ENCODE peak calls at places on chromosomes 7 and 10, in four cellular contexts. J is IMR-90, O is K562, V is GM12878. R is an unnamed sample.

GRCh38 chr10:126058507-126058906 is 162.1 kb downstream of the FANK1 start:
- DNase-seq in J (no peak), O (no peak), V (no peak), R (peak; percentile 85)

GRCh38 chr7:2018786-2019692 is 213.7 kb downstream of the MAD1L1 start:
- DNase-seq in J (peak; percentile 82), O (peak; percentile 96), V (no peak), R (peak; percentile 43)

GRCh38 chr7:85103352-85103751 is 83.5 kb downstream of the SEMA3D start:
- DNase-seq in J (no peak), O (no peak), V (no peak), R (no peak)

GRCh38 chr7:26451997-26452396 is 160.3 kb downstream of the SNX10 start:
- DNase-seq in J (no peak), O (no peak), V (no peak), R (no peak)

GRCh38 chr7:77327932-77328628 is 88.1 kb downstream of the GSAP start:
- DNase-seq in J (no peak), O (no peak), V (no peak), R (no peak)

GRCh38 chr10:58400609-58401008 is 15.4 kb downstream of the TFAM start:
- DNase-seq in J (peak; percentile 62), O (no peak), V (no peak), R (no peak)

GRCh38 chr10:117477961-117478670 is 64.4 kb upstream of the EMX2 start:
- DNase-seq in J (peak; percentile 19), O (peak; percentile 29), V (no peak), R (no peak)

GRCh38 chr7:155426543-155427410 is 31.2 kb upstream of the EN2 start:
- DNase-seq in J (no peak), O (no peak), V (no peak), R (no peak)

GRCh38 chr7:18936265-18936664 is 181.2 kb downstream of the TWIST1 start:
- DNase-seq in J (peak; percentile 15), O (no peak), V (no peak), R (no peak)

GRCh38 chr7:147765301-147765700 is 825.3 kb upstream of the C7orf33 start:
- DNase-seq in J (no peak), O (no peak), V (no peak), R (no peak)

GRCh38 chr7:8065356-8065813 is 96.8 kb downstream of the GLCCI1 start:
- DNase-seq in J (peak; percentile 88), O (no peak), V (no peak), R (no peak)

GRCh38 chr7:94266278-94266677 is 128.4 kb upstream of the COL1A2 start:
- DNase-seq in J (no peak), O (no peak), V (no peak), R (no peak)

GRCh38 chr10:17352583-17352982 is 101.8 kb downstream of the ST8SIA6 start:
- DNase-seq in J (no peak), O (no peak), V (no peak), R (no peak)

GRCh38 chr7:149300751-149301150 is 38.8 kb downstream of the ZNF783 start:
- DNase-seq in J (no peak), O (no peak), V (no peak), R (no peak)

GRCh38 chr7:42650171-42650570 is 261.7 kb downstream of the C7orf25 start:
- DNase-seq in J (no peak), O (no peak), V (no peak), R (no peak)

DNA sequence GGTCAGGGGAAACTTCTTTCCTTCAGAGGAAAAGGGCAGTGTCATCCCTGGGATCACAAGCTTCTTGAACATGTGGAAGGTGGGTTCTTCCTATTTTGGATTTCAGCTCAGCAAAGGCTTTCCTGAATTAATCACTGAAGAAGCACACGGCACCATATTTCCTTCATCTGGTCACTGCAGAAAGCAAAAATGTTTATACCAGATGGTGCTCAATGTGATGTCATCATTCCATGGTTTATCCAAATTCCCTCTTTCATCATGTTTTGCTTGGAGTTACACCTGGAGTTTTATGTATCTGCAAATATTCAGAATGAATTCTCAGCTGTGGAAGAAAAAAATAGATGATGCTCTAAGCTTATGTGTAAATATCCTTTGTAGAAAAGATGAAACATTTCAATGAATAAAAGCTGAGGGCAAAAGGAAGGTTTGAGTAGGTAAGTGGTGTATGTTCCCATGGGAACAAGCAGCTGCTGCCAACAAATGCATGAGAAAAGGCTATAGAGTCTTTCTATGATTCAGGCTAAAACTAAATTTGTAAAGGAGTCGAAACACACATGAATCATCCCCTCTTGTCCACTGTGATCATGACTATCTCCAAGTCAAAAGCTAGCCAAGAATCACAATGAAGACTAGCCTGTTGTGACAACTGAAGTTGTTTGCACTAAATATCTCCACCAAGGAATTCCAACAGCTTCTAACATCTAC is 26.9 kb upstream of the BPGM start:
- DNase-seq in J (peak; percentile 96), O (no peak), V (no peak), R (no peak)
- H3K9ac ChIP-seq in J (no peak overlapping the region), O (no peak overlapping the region), V (no peak overlapping the region), R (peak overlapping the region; percentile 72)

GRCh38 chr7:50762337-50762736 is 20.4 kb downstream of the GRB10 start:
- DNase-seq in J (no peak), O (no peak), V (no peak), R (no peak)
- TF ChIP-seq RCOR1 in J (no peak), O (no peak), V (no peak), R (no peak)

GRCh38 chr7:120951309-120951706 is 731 bp downstream of the ING3 start:
- DNase-seq in J (no peak), O (no peak), V (no peak), R (no peak)
- H3K9ac ChIP-seq in J (peak overlapping the region; percentile 48), O (peak overlapping the region; percentile 97), V (peak overlapping the region; percentile 92), R (peak overlapping the region; percentile 95)

GRCh38 chr10:132575320-132576201 is 38.0 kb downstream of the INPP5A start:
- DNase-seq in J (peak; percentile 91), O (no peak), V (peak; percentile 89), R (no peak)
- TF ChIP-seq RCOR1 in J (no peak), O (no peak), V (no peak), R (no peak)

DNA sequence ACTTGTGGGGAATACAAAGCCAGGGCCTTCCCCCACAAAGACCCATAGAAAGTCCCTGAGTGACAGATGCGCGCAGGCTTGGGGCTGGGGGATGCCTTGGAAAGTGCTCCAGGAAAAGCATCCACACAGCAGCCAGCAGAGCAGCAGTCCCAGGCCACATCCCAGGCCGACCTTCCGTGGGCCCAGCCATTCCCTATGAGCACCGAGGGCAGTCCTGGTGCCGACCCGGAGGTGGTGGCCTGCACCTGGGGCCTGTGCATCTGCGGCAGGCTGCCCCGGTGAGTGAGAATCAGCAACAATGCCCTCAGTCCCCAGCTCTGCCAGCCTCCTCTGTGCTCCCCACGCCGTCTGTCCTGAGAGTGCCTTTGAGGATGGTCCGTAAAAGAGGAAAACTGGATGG is 26.4 kb downstream of the ASB13 start:
- DNase-seq in J (no peak), O (no peak), V (no peak), R (no peak)
- H3K9ac ChIP-seq in J (no peak overlapping the region), O (no peak overlapping the region), V (no peak overlapping the region), R (no peak overlapping the region)

GRCh38 chr10:14748471-14748870 is 26.2 kb downstream of the FAM107B start:
- DNase-seq in J (no peak), O (no peak), V (no peak), R (no peak)

GRCh38 chr10:14750900-14751575 is 23.7 kb downstream of the FAM107B start:
- DNase-seq in J (no peak), O (no peak), V (no peak), R (peak; percentile 52)

GRCh38 chr10:14757394-14757793 is 17.3 kb downstream of the FAM107B start:
- DNase-seq in J (no peak), O (no peak), V (no peak), R (no peak)

GRCh38 chr10:14749051-14749809 is 25.5 kb downstream of the FAM107B start:
- DNase-seq in J (no peak), O (no peak), V (no peak), R (no peak)

DNA sequence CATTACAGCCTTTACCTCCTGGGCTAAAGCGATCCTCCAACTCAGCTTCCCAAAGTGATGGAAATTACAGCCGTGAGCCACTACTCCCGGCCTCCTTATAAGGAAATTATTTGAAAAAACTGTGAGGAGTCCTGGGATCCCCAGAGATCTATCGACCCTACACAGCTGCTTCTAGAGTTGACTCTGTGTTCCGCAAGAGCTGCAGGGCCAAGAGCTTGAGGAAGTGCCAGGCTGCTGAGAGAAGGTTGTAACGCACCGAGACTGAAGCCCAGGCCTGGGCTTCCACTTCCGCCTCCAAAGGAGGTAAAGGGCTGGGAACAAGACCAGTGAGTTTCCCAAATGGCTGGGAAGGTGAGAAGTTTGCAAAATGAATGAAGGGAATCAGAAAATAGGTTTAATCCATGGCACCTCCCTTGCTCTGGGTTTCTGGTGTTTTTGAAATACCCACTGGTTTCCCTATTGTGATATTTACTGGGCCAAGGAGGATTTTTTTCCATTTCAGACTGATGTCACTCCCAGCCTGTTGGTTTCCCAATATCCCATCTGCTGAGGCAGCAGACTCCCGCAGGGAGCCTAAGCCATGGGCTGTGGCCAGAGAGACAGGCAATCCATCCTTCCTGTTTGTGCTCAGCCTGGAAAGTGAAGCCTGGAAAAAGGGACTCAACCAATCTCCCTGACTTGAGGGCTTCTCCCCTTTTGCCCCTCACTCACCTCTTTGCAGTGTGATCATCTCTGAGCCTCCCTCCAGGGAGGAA is 22.9 kb downstream of the FAM107B start:
- DNase-seq in J (peak; percentile 26), O (no peak), V (no peak), R (no peak)
- TF ChIP-seq RCOR1 in J (no peak), O (no peak), V (no peak), R (no peak)

GRCh38 chr10:72329290-72330058 is 25.2 kb downstream of the DNAJB12 start:
- DNase-seq in J (no peak), O (no peak), V (no peak), R (no peak)
- H3K9ac ChIP-seq in J (no peak overlapping the region), O (peak overlapping the region; percentile 74), V (no peak overlapping the region), R (no peak overlapping the region)

DNA sequence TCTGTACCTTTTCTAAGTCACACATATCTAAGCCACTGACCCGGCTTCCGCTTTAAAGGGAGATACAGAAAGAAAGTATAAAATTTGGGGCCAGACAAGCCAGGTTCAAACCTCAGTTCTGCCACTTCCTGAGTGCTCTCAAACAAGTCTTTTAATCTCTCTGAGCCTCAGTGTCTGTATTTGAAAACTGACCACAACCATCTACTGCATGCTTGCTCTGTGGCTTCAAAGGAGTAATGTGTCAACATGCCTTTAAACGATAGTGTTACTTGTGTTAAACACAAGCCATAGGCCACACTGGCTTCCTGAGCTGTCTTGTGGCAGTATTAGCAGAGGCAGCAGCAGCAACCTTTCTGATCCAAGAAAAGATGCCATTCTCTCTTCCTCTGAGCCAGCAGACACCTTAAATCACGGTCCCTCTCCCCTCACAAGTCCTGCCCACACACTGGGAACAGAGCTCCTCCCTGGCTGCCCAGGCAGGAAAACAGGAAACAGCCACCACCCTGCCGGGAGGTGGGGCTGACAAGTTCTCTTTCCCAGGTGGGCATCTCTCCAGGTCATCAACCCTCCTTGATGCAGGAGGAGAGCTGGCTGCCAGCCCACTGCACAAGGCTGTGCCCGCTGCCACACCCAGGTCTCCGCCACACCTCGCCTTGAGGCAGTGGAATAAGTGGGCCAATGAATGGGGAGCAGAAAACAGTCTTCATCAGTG is 10.7 kb downstream of the HIP1 start:
- DNase-seq in J (peak; percentile 52), O (no peak), V (no peak), R (no peak)
- TF ChIP-seq RCOR1 in J (no peak), O (no peak), V (no peak), R (no peak)